ENCODE peak calls at places on chromosomes 6 and 20, in nine cellular contexts. F is MM.1S; D is colonic mucosa; J is CD8-positive, alpha-beta T cell; Z is ovary; E is tibial artery; Y is lung; X is spleen; A is pancreas. I is an unnamed sample.

GRCh38 chr20:35604444-35604750 is 11.2 kb upstream of the SPAG4 start:
- DNase-seq in F (no peak), D (peak; percentile 56), J (no peak), Z (no peak), E (no peak), Y (no peak), X (peak; percentile 66), A (no peak), I (no peak)

GRCh38 chr6:133467231-133467981 is 226.2 kb downstream of the EYA4 start:
- DNase-seq in F (no peak), D (no peak), J (no peak), Z (no peak), E (no peak), Y (no peak), X (no peak), A (no peak), I (no peak)

GRCh38 chr6:70651326-70651905 is 16.3 kb upstream of the SMAP1 start:
- DNase-seq in F (peak; percentile 86), D (no peak), J (peak; percentile 18), Z (no peak), E (no peak), Y (no peak), X (no peak), A (no peak), I (no peak)

GRCh38 chr20:3045816-3046676 is at the start of gene MRPS26:
- DNase-seq in F (peak; percentile 92), D (peak; percentile 92), J (peak; percentile 74), Z (peak; percentile 89), E (peak; percentile 91), Y (peak; percentile 90), X (peak; percentile 98), A (peak; percentile 89), I (peak; percentile 90)

GRCh38 chr6:32868257-32868788 is 14.3 kb downstream of the PSMB9 start:
- DNase-seq in F (peak; percentile 79), D (peak; percentile 87), J (peak; percentile 93), Z (peak; percentile 86), E (peak; percentile 71), Y (peak; percentile 81), X (peak; percentile 90), A (peak; percentile 60), I (peak; percentile 81)

GRCh38 chr6:53326372-53327016 is 22.3 kb downstream of the ELOVL5 start:
- DNase-seq in F (no peak), D (no peak), J (no peak), Z (peak; percentile 61), E (peak; percentile 20), Y (no peak), X (no peak), A (no peak), I (no peak)

GRCh38 chr6:110949679-110950285 is 8.7 kb upstream of the GTF3C6 start:
- DNase-seq in F (peak; percentile 23), D (no peak), J (no peak), Z (no peak), E (no peak), Y (no peak), X (no peak), A (no peak), I (no peak)

GRCh38 chr20:64158346-64159285 is 5.6 kb upstream of the MYT1 start:
- DNase-seq in F (no peak), D (no peak), J (no peak), Z (no peak), E (no peak), Y (no peak), X (no peak), A (no peak), I (no peak)

GRCh38 chr6:159985296-159985940 is 16.5 kb downstream of the IGF2R start:
- DNase-seq in F (no peak), D (no peak), J (no peak), Z (no peak), E (no peak), Y (no peak), X (no peak), A (no peak), I (no peak)

GRCh38 chr6:38460216-38460615 is 179.5 kb downstream of the BTBD9 start:
- DNase-seq in F (no peak), D (no peak), J (no peak), Z (no peak), E (no peak), Y (no peak), X (no peak), A (no peak), I (no peak)

GRCh38 chr20:23087587-23088275 is 1.6 kb upstream of the CD93 start:
- DNase-seq in F (no peak), D (no peak), J (no peak), Z (no peak), E (no peak), Y (no peak), X (no peak), A (no peak), I (no peak)

GRCh38 chr6:122471107-122472021 is at the start of gene SERINC1:
- DNase-seq in F (peak; percentile 95), D (peak; percentile 96), J (peak; percentile 92), Z (peak; percentile 94), E (peak; percentile 95), Y (peak; percentile 96), X (peak; percentile 97), A (peak; percentile 93), I (peak; percentile 97)

GRCh38 chr6:127185410-127185809 is 66.9 kb downstream of the RSPO3 start:
- DNase-seq in F (no peak), D (no peak), J (no peak), Z (no peak), E (no peak), Y (no peak), X (no peak), A (no peak), I (no peak)

GRCh38 chr6:30687659-30688431 is 1.4 kb upstream of the PPP1R18 start:
- DNase-seq in F (no peak), D (peak; percentile 45), J (no peak), Z (peak; percentile 69), E (peak; percentile 55), Y (no peak), X (peak; percentile 82), A (peak; percentile 41), I (no peak)

GRCh38 chr6:40131675-40132074 is 197.4 kb upstream of the MOCS1 start:
- DNase-seq in F (no peak), D (no peak), J (no peak), Z (no peak), E (no peak), Y (no peak), X (no peak), A (no peak), I (no peak)

GRCh38 chr6:30002871-30003270 is 58.2 kb upstream of the POLR1H start:
- DNase-seq in F (no peak), D (no peak), J (no peak), Z (no peak), E (no peak), Y (peak; percentile 26), X (no peak), A (no peak), I (no peak)

GRCh38 chr6:34517966-34518365 is 38.2 kb downstream of the SPDEF start:
- DNase-seq in F (no peak), D (no peak), J (no peak), Z (no peak), E (no peak), Y (no peak), X (peak; percentile 59), A (no peak), I (no peak)

GRCh38 chr20:57792386-57793095 is 82.7 kb upstream of the PMEPA1 start:
- DNase-seq in F (no peak), D (no peak), J (no peak), Z (no peak), E (no peak), Y (no peak), X (peak; percentile 62), A (no peak), I (no peak)

GRCh38 chr6:5469101-5469846 is 208.0 kb downstream of the FARS2 start:
- DNase-seq in F (no peak), D (no peak), J (no peak), Z (no peak), E (no peak), Y (no peak), X (no peak), A (no peak), I (no peak)

GRCh38 chr20:23435675-23436539 is 3.6 kb upstream of the CSTL1 start:
- DNase-seq in F (no peak), D (peak; percentile 49), J (no peak), Z (peak; percentile 82), E (peak; percentile 67), Y (no peak), X (no peak), A (peak; percentile 40), I (no peak)

GRCh38 chr6:16712931-16713484 is 48.3 kb downstream of the ATXN1 start:
- DNase-seq in F (no peak), D (no peak), J (no peak), Z (no peak), E (peak; percentile 57), Y (no peak), X (no peak), A (no peak), I (peak; percentile 76)
- TF ChIP-seq CTCF in F (no peak), D (no peak), J (no peak), Z (no peak), E (no peak), Y (no peak), X (no peak), A (no peak), I (no peak)

DNA sequence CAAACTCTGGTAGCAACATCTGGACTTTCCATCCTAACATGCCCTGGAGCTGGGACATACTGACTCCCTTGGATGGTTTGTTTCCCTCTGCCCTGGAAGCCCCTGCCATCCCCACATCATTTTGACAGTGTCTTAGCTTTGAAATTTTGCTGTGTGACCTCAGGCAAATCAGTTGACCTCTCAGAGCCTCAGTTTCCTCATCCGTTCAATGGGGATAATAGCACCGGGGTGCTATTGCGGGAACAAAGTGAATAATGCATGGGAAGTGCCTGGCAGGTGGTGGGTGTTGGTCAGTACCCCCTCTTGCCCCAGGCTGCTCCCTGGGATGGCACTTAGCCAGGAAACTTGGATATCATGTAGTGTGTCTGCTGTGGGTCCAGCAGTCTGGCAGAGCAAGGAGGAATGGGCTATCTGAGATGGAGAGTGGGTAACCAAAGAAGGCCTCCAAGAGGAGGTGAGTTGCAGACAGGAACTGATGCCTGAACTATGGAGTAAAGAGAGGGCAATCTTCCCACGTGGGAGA is 88.6 kb downstream of the MRPL14 start:
- DNase-seq in F (no peak), D (no peak), J (no peak), Z (no peak), E (peak; percentile 7), Y (no peak), X (no peak), A (no peak), I (no peak)
- H3K4me1 ChIP-seq in F (no peaks in the 10 kb centered on the region), D (no peaks in the 10 kb centered on the region), J (no peaks in the 10 kb centered on the region), Z (no peaks in the 10 kb centered on the region), E (no peaks in the 10 kb centered on the region), Y (no peaks in the 10 kb centered on the region), X (peaks cover 22% of the 10 kb centered on the region), A (peaks cover 6% of the 10 kb centered on the region), I (peaks cover 3% of the 10 kb centered on the region)

DNA sequence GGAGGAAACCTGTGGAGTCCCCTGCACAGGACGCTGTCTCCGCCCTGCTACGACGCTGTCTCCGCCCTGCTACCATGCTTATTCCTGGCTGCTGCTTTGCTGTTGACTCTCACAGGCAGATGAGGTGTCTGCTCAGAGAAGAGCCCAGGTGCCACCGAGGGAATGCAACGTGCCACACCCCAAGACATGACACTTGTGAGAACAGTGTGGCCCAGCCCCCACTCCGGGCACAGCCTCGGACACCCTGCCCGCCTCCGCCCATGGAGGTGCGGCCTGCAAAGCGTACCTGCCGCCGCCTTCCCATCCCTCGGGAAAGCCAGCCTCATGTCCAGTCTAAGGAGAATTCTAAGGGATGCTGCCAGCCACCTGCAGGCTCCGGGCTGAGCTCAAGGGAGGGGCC is 15.6 kb upstream of the MRGBP start:
- DNase-seq in F (no peak), D (no peak), J (no peak), Z (no peak), E (no peak), Y (no peak), X (no peak), A (no peak), I (no peak)
- H3K27me3 ChIP-seq in F (peaks cover 79% of the 10 kb centered on the region), D (no peaks in the 10 kb centered on the region), J (no peaks in the 10 kb centered on the region), Z (no peaks in the 10 kb centered on the region), E (no peaks in the 10 kb centered on the region), Y (no peaks in the 10 kb centered on the region), X (no peaks in the 10 kb centered on the region), A (no peaks in the 10 kb centered on the region), I (no peaks in the 10 kb centered on the region)

GRCh38 chr6:89291256-89291819 is 23.8 kb downstream of the GABRR2 start:
- DNase-seq in F (no peak), D (no peak), J (no peak), Z (no peak), E (no peak), Y (no peak), X (no peak), A (no peak), I (no peak)
- TF ChIP-seq CTCF in F (no peak), D (no peak), J (no peak), Z (no peak), E (no peak), Y (no peak), X (no peak), A (no peak), I (no peak)